ENCODE peak calls at places on chromosome 5, in ten cellular contexts. E, L, F, A, V, Z, W, R, P and N are unnamed samples.

GRCh38 chr5:58842851-58843250 is 260.0 kb downstream of the RAB3C start:
- DNase-seq in A (no peak), F (no peak), L (peak; percentile 12), E (no peak), W (no peak), P (no peak), V (no peak), Z (no peak), R (no peak), N (no peak)

GRCh38 chr5:17216974-17217325 is 481 bp upstream of the BASP1 start:
- DNase-seq in F (peak; percentile 32), A (peak; percentile 75), W (no peak), V (no peak), R (no peak), P (no peak), Z (peak; percentile 61), E (no peak), L (peak; percentile 51), N (peak; percentile 22)

GRCh38 chr5:120447706-120448239 is 16.3 kb upstream of the PRR16 start:
- DNase-seq in P (no peak), E (no peak), Z (no peak), W (no peak), L (peak; percentile 41), V (no peak), A (no peak), F (no peak), R (no peak), N (no peak)

GRCh38 chr5:142979636-142980035 is 209.5 kb downstream of the ARHGAP26 start:
- DNase-seq in L (no peak), F (no peak), W (no peak), Z (no peak), A (no peak), V (no peak), E (no peak), P (no peak), R (no peak), N (no peak)

GRCh38 chr5:95114305-95114704 is 170.6 kb downstream of the MCTP1 start:
- DNase-seq in V (no peak), L (no peak), P (no peak), Z (no peak), R (no peak), E (no peak), F (no peak), W (no peak), A (no peak), N (no peak)

GRCh38 chr5:179307006-179307800 is 38.1 kb downstream of the ADAMTS2 start:
- DNase-seq in Z (no peak), V (no peak), A (peak; percentile 9), W (peak; percentile 60), R (no peak), P (no peak), L (peak; percentile 43), E (no peak), F (peak; percentile 12), N (no peak)

GRCh38 chr5:96125335-96125891 is 163.8 kb upstream of the ELL2 start:
- DNase-seq in F (no peak), P (no peak), Z (no peak), A (no peak), E (no peak), W (no peak), R (no peak), V (no peak), L (no peak), N (no peak)

GRCh38 chr5:154098465-154098864 is 59.7 kb downstream of the MFAP3 start:
- DNase-seq in R (no peak), F (no peak), E (no peak), V (no peak), W (no peak), L (no peak), P (peak; percentile 66), A (no peak), Z (no peak), N (no peak)

GRCh38 chr5:96752341-96753016 is 55.3 kb downstream of the ERAP1 start:
- DNase-seq in R (no peak), L (peak; percentile 69), Z (peak; percentile 46), P (peak; percentile 17), F (no peak), W (no peak), A (no peak), V (no peak), E (no peak), N (peak; percentile 63)

GRCh38 chr5:136020383-136021015 is 8.3 kb upstream of the TGFBI start:
- DNase-seq in A (no peak), P (peak; percentile 25), W (peak; percentile 72), F (no peak), L (peak; percentile 99), R (no peak), V (no peak), E (no peak), Z (peak; percentile 73), N (peak; percentile 57)

DNA sequence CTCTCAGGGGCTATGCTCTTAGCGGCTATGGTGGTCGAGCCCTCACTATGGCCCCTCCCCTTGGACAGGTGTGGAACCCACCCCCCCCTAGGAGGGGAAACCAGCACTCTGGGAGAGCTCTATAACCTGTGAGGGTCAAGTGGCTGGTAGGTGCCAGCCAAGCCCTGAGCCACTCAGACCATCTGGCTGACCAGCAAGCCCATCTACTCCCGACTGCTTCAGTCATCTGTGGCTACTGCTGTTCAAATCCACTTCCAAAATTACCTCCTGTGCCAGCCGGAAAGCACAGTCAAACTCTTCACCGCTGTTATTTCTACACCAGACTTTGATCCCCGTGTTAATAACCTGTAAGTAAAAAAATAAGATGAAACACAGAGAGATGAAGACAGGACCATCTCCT is 28.5 kb downstream of the NSUN2 start:
- DNase-seq in E (no peak), R (no peak), P (no peak), L (no peak), Z (no peak), W (no peak), A (no peak), V (no peak), F (no peak), N (no peak)
- H3K36me3 ChIP-seq in E (no peaks in the 10 kb centered on the region), R (peaks cover 100% of the 10 kb centered on the region), P (peaks cover 65% of the 10 kb centered on the region), L (peaks cover 65% of the 10 kb centered on the region), Z (no peaks in the 10 kb centered on the region), W (peaks cover 91% of the 10 kb centered on the region), A (no peaks in the 10 kb centered on the region), V (peaks cover 86% of the 10 kb centered on the region), F (peaks cover 95% of the 10 kb centered on the region), N (no peaks in the 10 kb centered on the region)

DNA sequence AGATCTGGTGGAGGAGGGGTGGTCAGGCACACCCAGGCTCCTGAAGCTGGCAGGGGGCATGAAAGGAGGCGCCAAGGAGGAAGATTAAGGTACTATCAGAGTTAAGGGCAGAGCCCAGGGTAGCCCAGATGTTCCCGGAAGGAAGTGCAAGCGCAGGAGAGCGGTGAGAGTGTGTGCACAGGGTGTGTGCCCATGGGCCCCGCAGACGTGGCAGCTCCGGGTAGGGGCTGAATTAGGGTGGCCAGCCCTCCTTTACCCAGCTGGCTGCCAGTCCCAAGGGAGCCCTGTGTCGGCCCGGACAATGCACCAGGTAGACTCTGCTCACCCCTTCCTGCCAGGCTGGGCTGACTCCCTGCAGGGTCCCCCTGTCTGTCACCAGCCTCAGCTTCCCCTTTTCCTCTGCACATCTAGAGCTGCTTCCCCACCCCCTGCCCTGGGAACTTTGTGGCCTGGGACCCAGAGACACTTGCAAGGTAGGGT is at the start of gene SMIM33:
- DNase-seq in L (no peak), V (no peak), P (no peak), A (no peak), F (no peak), Z (no peak), W (no peak), R (peak; percentile 36), E (no peak), N (no peak)
- TF ChIP-seq POLR2A in L (no peak), V (no peak), P (no peak), A (no peak), F (no peak), Z (no peak), W (no peak), R (no peak), E (no peak), N (no peak)

DNA sequence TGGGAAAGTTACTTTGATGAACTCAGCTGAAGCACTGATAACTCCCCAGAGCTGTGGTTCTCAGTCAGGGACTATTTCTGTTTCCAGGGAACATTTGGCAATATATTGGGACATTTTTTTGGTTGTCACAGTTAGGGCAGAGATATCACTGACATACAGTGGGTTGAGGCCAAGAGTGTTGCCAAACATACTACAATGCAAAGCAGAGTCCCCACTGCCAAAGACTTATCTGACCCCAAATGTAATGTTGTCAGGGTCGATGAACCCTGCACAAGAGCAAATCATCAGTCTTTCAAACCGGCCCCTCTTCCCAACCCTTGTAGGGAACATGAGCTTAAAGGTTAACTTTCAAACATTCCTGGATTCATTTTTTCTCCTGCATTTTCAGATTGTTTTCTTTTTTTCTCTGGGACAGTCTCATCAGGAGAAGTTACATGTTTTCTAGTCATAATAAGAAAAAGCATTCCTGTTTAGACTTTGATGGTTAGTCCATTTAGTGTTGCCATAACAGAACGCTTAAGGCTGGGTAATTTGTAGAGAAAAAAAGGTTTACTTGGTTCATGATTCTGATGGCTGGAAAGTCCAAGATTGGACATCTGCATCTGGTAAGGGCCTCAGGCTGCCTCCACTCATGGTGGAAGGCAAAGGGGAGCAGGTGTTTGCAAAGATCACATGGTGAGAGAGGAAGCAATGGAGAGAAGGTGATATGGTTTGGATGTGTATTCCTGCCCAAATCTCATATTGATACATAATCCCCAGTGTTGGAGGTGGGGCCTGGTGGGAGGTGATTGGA is 18.8 kb upstream of the SUB1 start:
- DNase-seq in V (no peak), F (no peak), P (no peak), Z (no peak), W (no peak), A (no peak), L (no peak), E (no peak), R (no peak), N (peak; percentile 22)
- H3K36me3 ChIP-seq in V (no peaks in the 10 kb centered on the region), F (no peaks in the 10 kb centered on the region), P (no peaks in the 10 kb centered on the region), Z (no peaks in the 10 kb centered on the region), W (no peaks in the 10 kb centered on the region), A (no peaks in the 10 kb centered on the region), L (no peaks in the 10 kb centered on the region), E (no peaks in the 10 kb centered on the region), R (no peaks in the 10 kb centered on the region), N (no peaks in the 10 kb centered on the region)

GRCh38 chr5:126015244-126016054 is 407.8 kb upstream of the GRAMD2B start:
- DNase-seq in R (no peak), Z (no peak), F (no peak), A (no peak), E (no peak), V (no peak), L (peak; percentile 2), P (no peak), W (no peak), N (no peak)

GRCh38 chr5:126020770-126021169 is 402.4 kb upstream of the GRAMD2B start:
- DNase-seq in L (no peak), W (no peak), V (no peak), Z (no peak), P (no peak), A (no peak), F (no peak), R (no peak), E (no peak), N (no peak)

GRCh38 chr5:126014691-126015090 is 408.5 kb upstream of the GRAMD2B start:
- DNase-seq in F (no peak), V (no peak), A (no peak), R (no peak), L (no peak), P (no peak), W (no peak), Z (no peak), E (no peak), N (no peak)

DNA sequence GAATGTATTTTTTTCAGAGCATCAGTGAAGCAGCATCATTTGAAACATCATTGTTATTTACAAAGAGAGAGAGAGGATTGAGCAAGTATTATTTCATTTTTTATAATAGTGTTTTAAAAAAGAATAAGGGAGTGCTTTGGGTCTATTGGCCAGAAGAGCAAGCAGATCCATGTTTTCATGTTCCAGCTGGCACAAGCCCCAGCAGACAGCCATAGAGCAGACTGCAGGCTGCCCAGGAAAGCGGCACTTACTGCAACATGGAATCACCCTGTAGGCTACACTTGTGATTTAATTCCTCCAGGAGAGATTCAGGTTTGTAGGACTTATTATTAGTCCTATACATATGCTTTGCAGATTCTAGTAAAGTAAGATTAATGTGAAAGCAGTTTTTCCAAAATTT is 407.0 kb upstream of the GRAMD2B start:
- DNase-seq in F (peak; percentile 73), R (no peak), P (peak; percentile 19), A (peak; percentile 26), V (no peak), Z (peak; percentile 42), E (no peak), L (no peak), W (no peak), N (no peak)
- TF ChIP-seq POLR2A in F (no peak), R (no peak), P (no peak), A (no peak), V (no peak), Z (no peak), E (no peak), L (no peak), W (no peak), N (no peak)